ENCODE peak calls at places on chromosome 13, in eight cellular contexts. C, P, E, I, J, S, Y and F are unnamed samples.

GRCh38 chr13:28408235-28408848 is 86.6 kb downstream of the FLT1 start:
- DNase-seq in C (peak; percentile 5), P (no peak), E (peak; percentile 50), I (no peak), J (no peak), S (no peak), Y (no peak), F (no peak)

GRCh38 chr13:43110036-43110435 is 86.7 kb downstream of the DNAJC15 start:
- DNase-seq in C (no peak), P (no peak), E (no peak), I (no peak), J (no peak), S (no peak), Y (no peak), F (no peak)

GRCh38 chr13:32984857-32985626 is 31.2 kb upstream of the KL start:
- DNase-seq in C (peak; percentile 7), P (no peak), E (no peak), I (no peak), J (no peak), S (no peak), Y (no peak), F (no peak)

GRCh38 chr13:32409561-32410440 is 18.1 kb downstream of the N4BP2L1 start:
- DNase-seq in C (no peak), P (no peak), E (peak; percentile 50), I (peak; percentile 42), J (no peak), S (no peak), Y (peak; percentile 23), F (no peak)

GRCh38 chr13:22325761-22326160 is 654.9 kb downstream of the FGF9 start:
- DNase-seq in C (no peak), P (no peak), E (no peak), I (no peak), J (no peak), S (no peak), Y (no peak), F (no peak)

GRCh38 chr13:107461751-107462150 is 753.6 kb downstream of the LIG4 start:
- DNase-seq in C (no peak), P (no peak), E (no peak), I (no peak), J (no peak), S (no peak), Y (no peak), F (no peak)

GRCh38 chr13:107625648-107626047 is 589.7 kb downstream of the LIG4 start:
- DNase-seq in C (no peak), P (no peak), E (no peak), I (no peak), J (no peak), S (no peak), Y (no peak), F (no peak)

GRCh38 chr13:24280722-24281121 is 28.7 kb upstream of the C1QTNF9 start:
- DNase-seq in C (no peak), P (no peak), E (no peak), I (no peak), J (no peak), S (no peak), Y (no peak), F (no peak)

GRCh38 chr13:31172001-31172400 is 10.3 kb upstream of the HSPH1 start:
- DNase-seq in C (no peak), P (no peak), E (no peak), I (no peak), J (no peak), S (no peak), Y (no peak), F (no peak)

GRCh38 chr13:41061914-41062837 is 867 bp downstream of the WBP4 start:
- DNase-seq in C (no peak), P (no peak), E (peak; percentile 86), I (peak; percentile 22), J (no peak), S (no peak), Y (no peak), F (no peak)

GRCh38 chr13:25178070-25178469 is 6.0 kb upstream of the AMER2 start:
- DNase-seq in C (no peak), P (no peak), E (no peak), I (no peak), J (no peak), S (no peak), Y (no peak), F (no peak)

GRCh38 chr13:113158946-113159345 is 498 bp downstream of the PROZ start:
- DNase-seq in C (no peak), P (no peak), E (no peak), I (no peak), J (no peak), S (no peak), Y (no peak), F (no peak)

GRCh38 chr13:37479901-37480300 is 118.7 kb downstream of the POSTN start:
- DNase-seq in C (no peak), P (no peak), E (no peak), I (no peak), J (no peak), S (no peak), Y (no peak), F (no peak)

GRCh38 chr13:37627428-37627827 is 28.9 kb upstream of the POSTN start:
- DNase-seq in C (no peak), P (no peak), E (no peak), I (no peak), J (no peak), S (no peak), Y (no peak), F (no peak)

GRCh38 chr13:100491164-100491847 is 97.3 kb downstream of the GGACT start:
- DNase-seq in C (no peak), P (no peak), E (no peak), I (peak; percentile 53), J (no peak), S (no peak), Y (peak; percentile 20), F (no peak)

GRCh38 chr13:40181203-40181845 is 485.1 kb downstream of the FOXO1 start:
- DNase-seq in C (no peak), P (no peak), E (peak; percentile 73), I (no peak), J (no peak), S (no peak), Y (no peak), F (no peak)

GRCh38 chr13:114136576-114136975 is 4.2 kb upstream of the RASA3 start:
- DNase-seq in C (no peak), P (no peak), E (no peak), I (no peak), J (no peak), S (no peak), Y (no peak), F (no peak)

GRCh38 chr13:26999499-26999898 is 172.1 kb downstream of the USP12 start:
- DNase-seq in C (no peak), P (no peak), E (no peak), I (no peak), J (no peak), S (no peak), Y (no peak), F (no peak)

GRCh38 chr13:72430923-72431322 is 296.5 kb downstream of the MZT1 start:
- DNase-seq in C (no peak), P (no peak), E (no peak), I (no peak), J (no peak), S (no peak), Y (no peak), F (no peak)

GRCh38 chr13:42794572-42795275 is 13.3 kb downstream of the FAM216B start:
- DNase-seq in C (no peak), P (no peak), E (no peak), I (no peak), J (no peak), S (no peak), Y (no peak), F (no peak)

GRCh38 chr13:24110011-24110410 is 50.5 kb upstream of the SPATA13 start:
- DNase-seq in C (no peak), P (no peak), E (no peak), I (no peak), J (no peak), S (no peak), Y (no peak), F (no peak)

GRCh38 chr13:99191900-99192399 is 8.7 kb upstream of the UBAC2 start:
- DNase-seq in C (peak; percentile 74), P (no peak), E (no peak), I (no peak), J (no peak), S (no peak), Y (no peak), F (no peak)

GRCh38 chr13:58592052-58592451 is 960.5 kb downstream of the PCDH17 start:
- DNase-seq in C (no peak), P (no peak), E (no peak), I (no peak), J (no peak), S (no peak), Y (no peak), F (no peak)

GRCh38 chr13:36536546-36536945 is 104.3 kb downstream of the CCNA1 start:
- DNase-seq in C (no peak), P (no peak), E (no peak), I (no peak), J (no peak), S (no peak), Y (no peak), F (no peak)